ENCODE peak calls at places on chromosome 11, in eight cellular contexts. O is neural crest cell, F is brain microvascular endothelial cell, V is AG09319, H is heart left ventricle, A is fibroblast of pulmonary artery, W is fibroblast of lung, I is progenitor cell of endocrine pancreas. E is an unnamed sample.

GRCh38 chr11:14144905-14145304 is 182.4 kb downstream of the SPON1 start:
- DNase-seq in I (no peak), F (no peak), W (no peak), V (no peak), H (no peak), A (no peak), O (no peak), E (no peak)

GRCh38 chr11:96263361-96263763 is 79.6 kb downstream of the MAML2 start:
- DNase-seq in H (no peak), W (peak), A (peak), F (no peak), O (no peak), V (no peak), I (no peak), E (no peak)

GRCh38 chr11:82680252-82680651 is 53.4 kb downstream of the FAM181B start:
- DNase-seq in H (no peak), V (no peak), I (no peak), W (no peak), A (no peak), F (no peak), O (no peak), E (no peak)

GRCh38 chr11:13337986-13338436 is 60.4 kb downstream of the BMAL1 start:
- DNase-seq in O (no peak), V (no peak), I (no peak), F (peak), H (no peak), W (peak), A (peak), E (no peak)

GRCh38 chr11:117096140-117096972 is 1.9 kb downstream of the SIK3 start:
- DNase-seq in F (no peak), I (no peak), A (no peak), V (no peak), H (no peak), O (peak), W (peak), E (peak)

GRCh38 chr11:93733474-93733873 is 7.8 kb downstream of the TAF1D start:
- DNase-seq in O (no peak), I (no peak), W (no peak), F (no peak), V (no peak), H (no peak), A (no peak), E (no peak)

GRCh38 chr11:113468666-113469345 is 6.4 kb downstream of the DRD2 start:
- DNase-seq in O (no peak), W (no peak), I (no peak), A (no peak), V (no peak), F (no peak), H (no peak), E (no peak)

GRCh38 chr11:128151338-128151737 is 436.0 kb downstream of the ETS1 start:
- DNase-seq in I (no peak), F (no peak), A (no peak), H (no peak), W (no peak), V (no peak), O (no peak), E (no peak)

GRCh38 chr11:65492637-65493366 is 6.0 kb upstream of the MALAT1 start:
- DNase-seq in V (peak), F (peak), W (peak), A (peak), O (no peak), I (no peak), H (peak), E (peak)

GRCh38 chr11:100557830-100558611 is 129.1 kb upstream of the ARHGAP42 start:
- DNase-seq in F (peak), V (no peak), W (peak), H (no peak), A (no peak), O (no peak), I (no peak), E (no peak)

GRCh38 chr11:88428959-88429358 is 91.4 kb upstream of the CTSC start:
- DNase-seq in A (no peak), V (no peak), I (no peak), H (no peak), F (no peak), W (no peak), O (no peak), E (no peak)

GRCh38 chr11:71554996-71555395 is 6.8 kb downstream of the KRTAP5-9 start:
- DNase-seq in O (no peak), H (no peak), V (no peak), A (no peak), F (no peak), I (no peak), W (no peak), E (no peak)

GRCh38 chr11:12680246-12680939 is 6.2 kb downstream of the TEAD1 start:
- DNase-seq in I (peak), O (peak), F (peak), A (peak), W (peak), H (peak), V (peak), E (no peak)

GRCh38 chr11:33391188-33391892 is 134.2 kb downstream of the HIPK3 start:
- DNase-seq in H (no peak), V (no peak), A (no peak), W (no peak), F (no peak), O (no peak), I (no peak), E (no peak)

GRCh38 chr11:118928870-118929495 is 3.3 kb upstream of the BCL9L start:
- DNase-seq in H (peak), I (no peak), F (no peak), O (no peak), V (no peak), W (peak), A (peak), E (no peak)

GRCh38 chr11:71447791-71448256 is 369 bp downstream of the DHCR7 start:
- DNase-seq in W (no peak), F (no peak), O (peak), V (no peak), A (no peak), I (no peak), H (no peak), E (peak)

GRCh38 chr11:67174311-67174710 is 55.2 kb downstream of the KDM2A start:
- DNase-seq in A (no peak), V (no peak), W (no peak), H (no peak), O (no peak), I (no peak), F (no peak), E (no peak)

GRCh38 chr11:130827697-130828377 is 88.4 kb downstream of the SNX19 start:
- DNase-seq in H (peak), O (peak), F (peak), I (peak), V (no peak), W (peak), A (peak), E (peak)

GRCh38 chr11:113401718-113402117 is 14.1 kb downstream of the ANKK1 start:
- DNase-seq in W (no peak), A (peak), I (no peak), H (peak), F (no peak), O (no peak), V (no peak), E (no peak)

GRCh38 chr11:67029146-67029545 is 6.2 kb downstream of the SYT12 start:
- DNase-seq in H (no peak), W (no peak), F (no peak), I (no peak), A (peak), O (no peak), V (no peak), E (no peak)

GRCh38 chr11:80240245-80240644 is 799.4 kb upstream of the TENM4 start:
- DNase-seq in I (no peak), A (no peak), H (no peak), W (no peak), F (no peak), V (no peak), O (no peak), E (no peak)

GRCh38 chr11:134637091-134638015 is 225.3 kb upstream of the B3GAT1 start:
- DNase-seq in I (no peak), H (no peak), O (no peak), W (no peak), F (no peak), V (no peak), A (no peak), E (no peak)

GRCh38 chr11:15213471-15214231 is 98.9 kb downstream of the INSC start:
- DNase-seq in W (no peak), F (no peak), A (no peak), H (no peak), V (no peak), I (no peak), O (no peak), E (no peak)

GRCh38 chr11:2807801-2808241 is 77.8 kb downstream of the CDKN1C start:
- DNase-seq in F (no peak), O (no peak), A (no peak), W (no peak), I (peak), V (no peak), H (peak), E (no peak)

GRCh38 chr11:84106560-84106959 is 820.4 kb upstream of the CCDC90B start:
- DNase-seq in F (no peak), H (no peak), A (no peak), O (no peak), I (no peak), W (no peak), V (no peak), E (no peak)

GRCh38 chr11:120137187-120137610 is 714 bp downstream of the TRIM29 start:
- DNase-seq in I (no peak), W (no peak), O (no peak), F (no peak), A (no peak), H (peak), V (no peak), E (no peak)

DNA sequence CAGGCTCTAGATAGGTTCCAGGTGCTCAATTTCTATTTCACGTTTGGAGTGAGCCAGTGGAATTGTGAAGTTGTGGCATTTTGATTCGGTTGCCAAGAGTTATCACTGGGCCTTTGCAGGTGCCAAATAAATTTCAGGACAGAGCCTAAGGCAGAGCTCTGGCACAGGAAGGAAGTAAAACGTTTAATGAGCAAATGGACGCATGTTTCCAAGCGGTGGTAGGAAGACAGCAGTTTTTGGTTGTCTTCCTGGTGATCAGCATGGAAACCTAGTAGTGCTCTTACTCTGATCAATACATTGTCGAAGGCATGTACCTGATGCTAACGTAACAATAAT is 452 bp downstream of the BIRC3 start:
- DNase-seq in V (no peak), I (no peak), A (no peak), W (no peak), O (no peak), F (no peak), H (no peak), E (no peak)
- TF ChIP-seq CTCF in V (no peak), I (no peak), A (no peak), W (no peak), O (no peak), F (no peak), H (no peak), E (no peak)

DNA sequence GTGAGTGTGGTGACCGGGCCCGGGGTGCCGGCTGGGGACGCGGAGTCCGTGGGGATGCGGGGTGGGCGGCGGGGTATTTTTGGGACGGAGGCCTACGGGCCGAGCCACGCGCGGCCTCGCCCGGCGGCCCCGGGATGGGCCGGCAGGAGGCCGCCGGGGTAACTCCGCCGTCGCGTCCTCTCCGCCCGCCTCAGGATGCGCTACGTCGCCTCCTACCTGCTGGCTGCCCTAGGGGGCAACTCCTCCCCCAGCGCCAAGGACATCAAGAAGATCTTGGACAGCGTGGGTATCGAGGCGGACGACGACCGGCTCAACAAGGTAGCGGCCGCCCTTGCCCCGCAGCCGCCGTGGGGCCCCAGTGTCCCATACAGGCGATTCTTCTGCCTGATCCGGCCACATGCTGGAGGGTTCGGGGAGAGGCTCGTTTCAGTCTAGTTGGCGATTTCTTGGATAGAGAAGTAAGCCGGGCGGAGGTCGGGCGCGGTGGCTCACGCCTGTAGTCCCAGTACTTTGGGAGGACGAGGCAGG is 337 bp downstream of the RPLP2 start:
- DNase-seq in H (no peak), O (no peak), V (no peak), A (no peak), I (no peak), W (no peak), F (no peak), E (no peak)
- TF ChIP-seq CTCF in H (no peak), O (peak), V (no peak), A (no peak), I (peak), W (no peak), F (no peak), E (no peak)

GRCh38 chr11:837990-838307 is 4.4 kb downstream of the POLR2L start:
- DNase-seq in F (no peak), O (no peak), A (no peak), H (no peak), V (no peak), I (no peak), W (no peak), E (no peak)

GRCh38 chr11:839280-839623 is 3.1 kb downstream of the POLR2L start:
- DNase-seq in H (no peak), A (no peak), W (no peak), V (no peak), O (no peak), F (no peak), I (no peak), E (no peak)

GRCh38 chr11:841981-842369 is 354 bp downstream of the POLR2L start:
- DNase-seq in F (no peak), V (no peak), O (no peak), H (no peak), A (no peak), W (no peak), I (no peak), E (no peak)

GRCh38 chr11:838441-839279 is 3.7 kb downstream of the POLR2L start:
- DNase-seq in V (no peak), W (no peak), F (no peak), I (no peak), H (no peak), O (no peak), A (no peak), E (no peak)

GRCh38 chr11:839875-840617 is 2.3 kb downstream of the POLR2L start:
- DNase-seq in O (no peak), V (no peak), W (no peak), H (no peak), F (no peak), A (no peak), I (no peak), E (no peak)
- TF ChIP-seq CTCF in O (peak), V (peak), W (peak), H (no peak), F (peak), A (peak), I (peak), E (peak)

GRCh38 chr11:121153472-121153871 is 52.4 kb downstream of the TECTA start:
- DNase-seq in V (no peak), O (no peak), I (no peak), F (no peak), W (no peak), H (no peak), A (no peak), E (no peak)
- TF ChIP-seq CTCF in V (no peak), O (no peak), I (no peak), F (no peak), W (no peak), H (no peak), A (no peak), E (no peak)

GRCh38 chr11:46391578-46392420 is at the start of gene CHRM4:
- DNase-seq in I (peak), F (no peak), O (peak), A (peak), W (peak), H (no peak), V (no peak), E (peak)
- TF ChIP-seq CTCF in I (peak), F (peak), O (peak), A (peak), W (peak), H (peak), V (peak), E (peak)